ENCODE peak calls at places on chromosome 16, in six cellular contexts. One of them, this sample, is unnamed.

GRCh38 chr16:4825196-4825595 is 21.9 kb downstream of the GLYR1 start:
- DNase-seq in glomerular endothelial cell: no peak
- DNase-seq in C1 segment of cervical spinal cord: no peak
- DNase-seq in effector memory CD4-positive, alpha-beta T cell: no peak
- DNase-seq in NCI-H1105 treated with DMSO at 0.1 percent for 48 hours: no peak
- DNase-seq in mesendoderm: no peak
- DNase-seq in this sample: no peak

GRCh38 chr16:8796469-8797363 is 723 bp downstream of the TMEM186 start:
- DNase-seq in mesendoderm: no peak
- DNase-seq in glomerular endothelial cell: no peak
- DNase-seq in effector memory CD4-positive, alpha-beta T cell: no peak
- DNase-seq in C1 segment of cervical spinal cord: no peak
- DNase-seq in NCI-H1105 treated with DMSO at 0.1 percent for 48 hours: no peak
- DNase-seq in this sample: peak

GRCh38 chr16:78988361-78988992 is 612.1 kb downstream of the MAF start:
- DNase-seq in effector memory CD4-positive, alpha-beta T cell: no peak
- DNase-seq in NCI-H1105 treated with DMSO at 0.1 percent for 48 hours: no peak
- DNase-seq in mesendoderm: peak
- DNase-seq in glomerular endothelial cell: no peak
- DNase-seq in C1 segment of cervical spinal cord: no peak
- DNase-seq in this sample: no peak

GRCh38 chr16:2237552-2238395 is 1.5 kb downstream of the DNASE1L2 start:
- DNase-seq in NCI-H1105 treated with DMSO at 0.1 percent for 48 hours: peak
- DNase-seq in glomerular endothelial cell: no peak
- DNase-seq in C1 segment of cervical spinal cord: no peak
- DNase-seq in effector memory CD4-positive, alpha-beta T cell: no peak
- DNase-seq in mesendoderm: peak
- DNase-seq in this sample: no peak

GRCh38 chr16:89837014-89837546 is 8.8 kb downstream of the SPIRE2 start:
- DNase-seq in C1 segment of cervical spinal cord: no peak
- DNase-seq in glomerular endothelial cell: no peak
- DNase-seq in mesendoderm: no peak
- DNase-seq in NCI-H1105 treated with DMSO at 0.1 percent for 48 hours: no peak
- DNase-seq in effector memory CD4-positive, alpha-beta T cell: no peak
- DNase-seq in this sample: no peak

GRCh38 chr16:90015586-90016338 is 3.5 kb downstream of the DBNDD1 start:
- DNase-seq in glomerular endothelial cell: no peak
- DNase-seq in NCI-H1105 treated with DMSO at 0.1 percent for 48 hours: no peak
- DNase-seq in effector memory CD4-positive, alpha-beta T cell: no peak
- DNase-seq in C1 segment of cervical spinal cord: no peak
- DNase-seq in mesendoderm: peak
- DNase-seq in this sample: no peak

GRCh38 chr16:17082126-17082882 is 388.5 kb downstream of the XYLT1 start:
- DNase-seq in C1 segment of cervical spinal cord: no peak
- DNase-seq in glomerular endothelial cell: no peak
- DNase-seq in mesendoderm: peak
- DNase-seq in effector memory CD4-positive, alpha-beta T cell: no peak
- DNase-seq in NCI-H1105 treated with DMSO at 0.1 percent for 48 hours: no peak
- DNase-seq in this sample: no peak

GRCh38 chr16:8866118-8866883 is 2.5 kb downstream of the CARHSP1 start:
- DNase-seq in C1 segment of cervical spinal cord: peak
- DNase-seq in NCI-H1105 treated with DMSO at 0.1 percent for 48 hours: peak
- DNase-seq in mesendoderm: peak
- DNase-seq in glomerular endothelial cell: no peak
- DNase-seq in effector memory CD4-positive, alpha-beta T cell: no peak
- DNase-seq in this sample: peak

GRCh38 chr16:88510091-88510719 is 57.1 kb downstream of the ZFPM1 start:
- DNase-seq in effector memory CD4-positive, alpha-beta T cell: no peak
- DNase-seq in glomerular endothelial cell: no peak
- DNase-seq in C1 segment of cervical spinal cord: no peak
- DNase-seq in mesendoderm: no peak
- DNase-seq in NCI-H1105 treated with DMSO at 0.1 percent for 48 hours: peak
- DNase-seq in this sample: no peak

GRCh38 chr16:8963010-8963824 is 489 bp downstream of the USP7 start:
- DNase-seq in C1 segment of cervical spinal cord: no peak
- DNase-seq in glomerular endothelial cell: no peak
- DNase-seq in NCI-H1105 treated with DMSO at 0.1 percent for 48 hours: no peak
- DNase-seq in effector memory CD4-positive, alpha-beta T cell: peak
- DNase-seq in mesendoderm: no peak
- DNase-seq in this sample: peak

GRCh38 chr16:25575363-25575762 is 116.4 kb upstream of the HS3ST4 start:
- DNase-seq in C1 segment of cervical spinal cord: no peak
- DNase-seq in NCI-H1105 treated with DMSO at 0.1 percent for 48 hours: no peak
- DNase-seq in mesendoderm: peak
- DNase-seq in glomerular endothelial cell: no peak
- DNase-seq in effector memory CD4-positive, alpha-beta T cell: no peak
- DNase-seq in this sample: no peak

GRCh38 chr16:2977440-2977839 is 2.8 kb downstream of the PKMYT1 start:
- DNase-seq in NCI-H1105 treated with DMSO at 0.1 percent for 48 hours: peak
- DNase-seq in mesendoderm: no peak
- DNase-seq in glomerular endothelial cell: no peak
- DNase-seq in effector memory CD4-positive, alpha-beta T cell: no peak
- DNase-seq in C1 segment of cervical spinal cord: no peak
- DNase-seq in this sample: no peak

GRCh38 chr16:19105891-19106624 is 7.7 kb upstream of the ITPRIPL2 start:
- DNase-seq in C1 segment of cervical spinal cord: peak
- DNase-seq in NCI-H1105 treated with DMSO at 0.1 percent for 48 hours: no peak
- DNase-seq in glomerular endothelial cell: no peak
- DNase-seq in effector memory CD4-positive, alpha-beta T cell: no peak
- DNase-seq in mesendoderm: no peak
- DNase-seq in this sample: no peak

GRCh38 chr16:30615358-30616076 is 5.3 kb upstream of the ZNF689 start:
- DNase-seq in effector memory CD4-positive, alpha-beta T cell: peak
- DNase-seq in glomerular endothelial cell: no peak
- DNase-seq in NCI-H1105 treated with DMSO at 0.1 percent for 48 hours: peak
- DNase-seq in C1 segment of cervical spinal cord: peak
- DNase-seq in mesendoderm: peak
- DNase-seq in this sample: peak

GRCh38 chr16:49928176-49928892 is 72.4 kb upstream of the ZNF423 start:
- DNase-seq in effector memory CD4-positive, alpha-beta T cell: no peak
- DNase-seq in C1 segment of cervical spinal cord: no peak
- DNase-seq in glomerular endothelial cell: no peak
- DNase-seq in NCI-H1105 treated with DMSO at 0.1 percent for 48 hours: no peak
- DNase-seq in mesendoderm: no peak
- DNase-seq in this sample: no peak